ENCODE peak calls at places on chromosomes 7 and 10, in four cellular contexts. A is heart left ventricle, U is kidney, J is Peyer's patch. Z is an unnamed sample.

GRCh38 chr10:132394936-132395703 is 1.9 kb upstream of the PWWP2B start:
- DNase-seq in U (peak; percentile 83), J (no peak), A (no peak), Z (no peak)

GRCh38 chr7:106064329-106064728 is 47.8 kb downstream of the SYPL1 start:
- DNase-seq in A (no peak), J (no peak), U (no peak), Z (no peak)

GRCh38 chr7:143381427-143382125 is 431 bp downstream of the ZYX start:
- DNase-seq in U (peak; percentile 94), J (no peak), A (peak; percentile 80), Z (no peak)

GRCh38 chr7:151083071-151083823 is at the start of gene TMUB1:
- DNase-seq in U (peak; percentile 94), A (peak; percentile 80), J (peak; percentile 86), Z (peak; percentile 83)

GRCh38 chr10:34768261-34768971 is 46.7 kb downstream of the PARD3 start:
- DNase-seq in U (peak; percentile 89), J (no peak), A (peak; percentile 72), Z (no peak)

GRCh38 chr10:87861566-87861952 is 1.8 kb downstream of the KLLN start:
- DNase-seq in J (peak; percentile 71), A (peak; percentile 77), U (peak; percentile 93), Z (peak; percentile 89)

GRCh38 chr7:12623885-12624498 is 53.5 kb downstream of the SCIN start:
- DNase-seq in U (no peak), A (no peak), J (no peak), Z (no peak)

GRCh38 chr7:132485600-132486594 is 90.4 kb downstream of the PLXNA4 start:
- DNase-seq in U (peak; percentile 82), A (peak; percentile 54), J (no peak), Z (no peak)

GRCh38 chr7:81111358-81111757 is 192.5 kb upstream of the SEMA3C start:
- DNase-seq in A (no peak), U (no peak), J (no peak), Z (no peak)

GRCh38 chr10:25682203-25682950 is 251.7 kb upstream of the MYO3A start:
- DNase-seq in U (no peak), A (peak; percentile 39), J (no peak), Z (no peak)

GRCh38 chr7:38542156-38542555 is 89.0 kb downstream of the AMPH start:
- DNase-seq in A (no peak), U (no peak), J (no peak), Z (no peak)

GRCh38 chr7:22252886-22253536 is 103.9 kb downstream of the RAPGEF5 start:
- DNase-seq in U (no peak), J (no peak), A (no peak), Z (no peak)

DNA sequence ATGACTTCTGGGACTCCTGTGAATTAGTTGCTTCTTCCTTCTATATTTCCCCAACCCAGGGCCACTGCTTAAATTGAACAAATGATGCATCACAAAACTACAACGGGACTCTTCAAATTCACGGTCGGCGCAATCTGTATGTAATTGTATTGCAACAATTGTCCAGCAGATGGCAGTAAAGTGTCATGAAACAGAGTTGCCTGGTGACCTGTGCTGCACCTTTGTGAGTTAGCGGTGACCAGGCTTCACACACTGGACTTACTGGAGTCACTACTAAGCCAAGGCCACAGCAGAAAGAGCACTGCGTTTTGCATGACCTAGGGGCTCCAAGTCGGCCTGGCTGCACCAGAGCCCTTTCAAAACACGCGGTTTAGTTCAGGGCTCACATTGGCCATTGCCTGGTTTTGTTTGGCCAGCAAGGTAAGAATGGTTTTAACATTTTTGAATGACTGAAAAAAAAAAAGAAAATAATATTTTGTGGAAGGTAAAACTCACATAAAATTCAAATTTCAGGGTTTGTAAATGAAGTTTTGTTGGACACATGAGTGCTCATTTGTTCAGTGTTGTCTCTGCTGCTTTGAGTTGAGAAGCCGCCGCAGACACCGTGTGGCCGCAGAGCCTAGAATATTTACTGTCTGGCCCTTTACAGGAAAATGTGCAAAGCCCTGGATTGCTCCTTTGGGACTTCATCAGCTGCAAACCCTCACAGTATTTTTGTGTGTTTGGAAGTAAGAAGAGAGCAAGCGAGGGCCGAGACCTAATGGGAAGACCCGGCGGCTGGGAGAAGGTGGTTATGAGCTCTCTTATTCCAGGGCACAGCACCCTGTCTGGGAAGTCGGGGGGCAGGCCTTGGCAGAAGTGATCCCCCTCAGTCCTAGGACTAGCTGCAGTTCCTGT is 23.2 kb upstream of the ZNF32 start:
- DNase-seq in J (no peak), A (peak; percentile 64), U (peak; percentile 76), Z (no peak)
- TF ChIP-seq CTCF in J (peak; percentile 85), A (peak; percentile 85), U (peak; percentile 90), Z (peak; percentile 76)

GRCh38 chr10:80470266-80470665 is 16.2 kb downstream of the TSPAN14 start:
- DNase-seq in J (no peak), U (no peak), A (no peak), Z (no peak)

GRCh38 chr10:80471009-80471408 is 16.9 kb downstream of the TSPAN14 start:
- DNase-seq in A (no peak), U (peak; percentile 12), J (no peak), Z (no peak)

GRCh38 chr10:80473096-80473657 is 19.1 kb downstream of the TSPAN14 start:
- DNase-seq in U (no peak), J (no peak), A (no peak), Z (no peak)

GRCh38 chr10:80472234-80473095 is 18.4 kb downstream of the TSPAN14 start:
- DNase-seq in U (no peak), A (no peak), J (no peak), Z (peak; percentile 78)

GRCh38 chr10:80471715-80472233 is 17.7 kb downstream of the TSPAN14 start:
- DNase-seq in J (no peak), U (peak; percentile 89), A (no peak), Z (peak; percentile 98)
- H3K4me1 ChIP-seq in J (peaks cover 50% of the 10 kb centered on the region), U (peaks cover 47% of the 10 kb centered on the region), A (peaks cover 100% of the 10 kb centered on the region), Z (peaks cover 75% of the 10 kb centered on the region)

DNA sequence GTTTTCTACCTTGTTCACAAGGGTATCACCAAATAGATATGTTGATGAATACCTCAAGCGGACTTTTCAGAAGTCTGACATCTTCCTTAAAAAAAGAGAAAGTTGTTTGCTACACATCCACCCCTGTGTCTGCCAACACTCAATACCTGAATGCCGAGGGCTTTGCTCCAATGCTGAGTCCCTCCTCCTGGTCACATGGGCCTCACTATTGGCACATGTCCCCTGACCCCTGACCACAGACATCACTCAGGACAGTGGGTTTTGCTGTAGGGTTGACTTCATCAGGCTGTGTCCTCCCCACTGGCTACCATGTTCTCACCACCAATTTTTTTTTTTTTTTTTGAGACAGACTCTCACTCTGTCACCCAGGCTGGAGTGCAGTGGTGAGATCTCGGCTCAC is 76.4 kb downstream of the OSBPL3 start:
- DNase-seq in A (no peak), J (no peak), U (no peak), Z (no peak)
- TF ChIP-seq CTCF in A (no peak), J (no peak), U (no peak), Z (no peak)

GRCh38 chr7:46747222-46747621 is 826.1 kb upstream of the IGFBP3 start:
- DNase-seq in U (peak; percentile 47), A (no peak), J (no peak), Z (no peak)
- H3K4me1 ChIP-seq in U (no peaks in the 10 kb centered on the region), A (no peaks in the 10 kb centered on the region), J (no peaks in the 10 kb centered on the region), Z (peaks cover under 1% of the 10 kb centered on the region)

DNA sequence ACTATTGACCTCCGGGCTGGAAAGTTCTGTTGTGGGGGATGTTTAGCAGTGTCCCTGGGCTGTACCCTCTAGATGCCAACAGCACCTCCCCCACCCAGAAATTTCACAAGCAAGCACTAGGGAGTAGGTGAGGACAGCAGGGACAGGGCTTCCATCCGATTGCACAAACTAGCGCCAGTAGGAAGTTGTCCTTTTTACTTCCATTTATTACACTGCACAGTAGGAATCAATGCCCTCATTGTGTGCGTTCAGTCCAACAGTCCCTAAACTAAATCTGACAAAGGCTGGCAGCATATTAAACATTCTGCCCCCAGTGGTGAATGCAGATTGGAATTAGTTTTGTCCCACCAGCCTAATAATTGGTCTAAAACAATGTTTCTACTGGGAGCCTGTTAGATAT is 6.4 kb upstream of the SOSTDC1 start:
- DNase-seq in U (no peak), J (no peak), A (no peak), Z (no peak)
- TF ChIP-seq CTCF in U (no peak), J (peak; percentile 13), A (no peak), Z (no peak)

GRCh38 chr10:28561531-28561930 is 28.6 kb downstream of the WAC start:
- DNase-seq in J (no peak), U (no peak), A (no peak), Z (no peak)

GRCh38 chr10:28560617-28561016 is 27.7 kb downstream of the WAC start:
- DNase-seq in J (no peak), A (no peak), U (no peak), Z (no peak)

GRCh38 chr10:28558923-28559508 is 26.1 kb downstream of the WAC start:
- DNase-seq in A (no peak), U (no peak), J (no peak), Z (no peak)

GRCh38 chr10:28558186-28558585 is 25.3 kb downstream of the WAC start:
- DNase-seq in U (no peak), A (no peak), J (no peak), Z (no peak)

GRCh38 chr10:28559661-28560060 is 26.7 kb downstream of the WAC start:
- DNase-seq in J (no peak), U (no peak), A (no peak), Z (no peak)
- H3K4me1 ChIP-seq in J (no peaks in the 10 kb centered on the region), U (peaks cover 7% of the 10 kb centered on the region), A (peaks cover 86% of the 10 kb centered on the region), Z (peaks cover 47% of the 10 kb centered on the region)

GRCh38 chr10:78852856-78853255 is 215.9 kb upstream of the ZMIZ1 start:
- DNase-seq in A (no peak), J (no peak), U (no peak), Z (no peak)
- TF ChIP-seq CTCF in A (peak; percentile 15), J (peak; percentile 54), U (peak; percentile 23), Z (no peak)